ENCODE peak calls at places on chromosomes 3 and 15, in six cellular contexts. S, G, M, Q, D and V are unnamed samples.

GRCh38 chr3:31105011-31105410 is 210.6 kb upstream of the GADL1 start:
- DNase-seq in S (no peak), G (no peak), M (no peak), Q (no peak), D (no peak), V (no peak)

GRCh38 chr15:38702178-38702912 is 137.7 kb upstream of the RASGRP1 start:
- DNase-seq in S (peak; percentile 26), G (peak; percentile 81), M (no peak), Q (no peak), D (no peak), V (no peak)

GRCh38 chr3:188489639-188490405 is 335.9 kb downstream of the LPP start:
- DNase-seq in S (no peak), G (no peak), M (no peak), Q (no peak), D (no peak), V (peak; percentile 7)

GRCh38 chr3:185316740-185317407 is 46.1 kb upstream of the MAP3K13 start:
- DNase-seq in S (peak; percentile 71), G (no peak), M (no peak), Q (no peak), D (no peak), V (peak; percentile 92)

GRCh38 chr3:21835266-21835665 is 84.3 kb upstream of the ZNF385D start:
- DNase-seq in S (no peak), G (no peak), M (no peak), Q (no peak), D (no peak), V (no peak)

GRCh38 chr15:101558217-101558941 is 68.9 kb upstream of the PCSK6 start:
- DNase-seq in S (no peak), G (no peak), M (no peak), Q (no peak), D (no peak), V (peak; percentile 20)

GRCh38 chr15:59953392-59953883 is 50.7 kb upstream of the FOXB1 start:
- DNase-seq in S (no peak), G (no peak), M (no peak), Q (no peak), D (no peak), V (no peak)

GRCh38 chr3:127139601-127140500 is 53.1 kb upstream of the PRR23E start:
- DNase-seq in S (no peak), G (no peak), M (no peak), Q (no peak), D (no peak), V (no peak)

GRCh38 chr3:27451845-27452244 is 32.3 kb downstream of the SLC4A7 start:
- DNase-seq in S (no peak), G (no peak), M (no peak), Q (no peak), D (no peak), V (no peak)

GRCh38 chr15:55742498-55742926 is 440 bp downstream of the PRTG start:
- DNase-seq in S (peak; percentile 53), G (peak; percentile 20), M (peak; percentile 70), Q (peak; percentile 38), D (peak; percentile 37), V (peak; percentile 44)

GRCh38 chr15:82792068-82792467 is 13.8 kb downstream of the FSD2 start:
- DNase-seq in S (no peak), G (no peak), M (no peak), Q (no peak), D (no peak), V (no peak)

GRCh38 chr3:5731100-5731499 is 543.6 kb downstream of the EDEM1 start:
- DNase-seq in S (peak; percentile 4), G (no peak), M (no peak), Q (no peak), D (no peak), V (no peak)

GRCh38 chr3:23807161-23808015 is 1.6 kb downstream of the UBE2E1 start:
- DNase-seq in S (no peak), G (no peak), M (no peak), Q (peak; percentile 15), D (peak; percentile 19), V (peak; percentile 54)

GRCh38 chr3:139120336-139120971 is 75.8 kb upstream of the PRR23C start:
- DNase-seq in S (peak; percentile 20), G (no peak), M (no peak), Q (no peak), D (no peak), V (peak; percentile 68)

GRCh38 chr15:99703603-99704443 is 29.4 kb downstream of the LYSMD4 start:
- DNase-seq in S (peak; percentile 81), G (no peak), M (no peak), Q (peak; percentile 52), D (no peak), V (peak; percentile 91)

GRCh38 chr3:191774485-191774884 is 313.5 kb downstream of the PYDC2 start:
- DNase-seq in S (peak; percentile 81), G (no peak), M (no peak), Q (no peak), D (no peak), V (no peak)

GRCh38 chr3:81684739-81685395 is 76.6 kb downstream of the GBE1 start:
- DNase-seq in S (peak; percentile 38), G (no peak), M (no peak), Q (no peak), D (no peak), V (peak; percentile 33)

GRCh38 chr15:60583946-60584345 is 105.0 kb upstream of the ICE2 start:
- DNase-seq in S (peak; percentile 13), G (no peak), M (no peak), Q (no peak), D (no peak), V (no peak)

GRCh38 chr3:56990295-56991015 is 70.0 kb upstream of the SPATA12 start:
- DNase-seq in S (no peak), G (no peak), M (no peak), Q (no peak), D (no peak), V (no peak)

GRCh38 chr15:90043611-90044010 is 42.5 kb downstream of the ZNF710 start:
- DNase-seq in S (no peak), G (no peak), M (no peak), Q (no peak), D (no peak), V (no peak)

GRCh38 chr3:191236635-191237034 is 37.6 kb downstream of the OSTN start:
- DNase-seq in S (no peak), G (no peak), M (no peak), Q (no peak), D (no peak), V (peak; percentile 9)

GRCh38 chr15:56490461-56490860 is 25.5 kb upstream of the MNS1 start:
- DNase-seq in S (no peak), G (no peak), M (no peak), Q (no peak), D (no peak), V (no peak)

GRCh38 chr3:13223574-13224237 is 150.5 kb upstream of the IQSEC1 start:
- DNase-seq in S (no peak), G (peak; percentile 79), M (no peak), Q (no peak), D (no peak), V (peak; percentile 60)

GRCh38 chr3:66177026-66177425 is 43.8 kb upstream of the SLC25A26 start:
- DNase-seq in S (no peak), G (no peak), M (no peak), Q (peak; percentile 39), D (peak; percentile 40), V (no peak)

GRCh38 chr15:41066516-41066915 is 49.6 kb downstream of the INO80 start:
- DNase-seq in S (no peak), G (no peak), M (no peak), Q (no peak), D (no peak), V (no peak)

GRCh38 chr15:85584791-85585360 is 204.5 kb downstream of the AKAP13 start:
- DNase-seq in S (no peak), G (no peak), M (no peak), Q (no peak), D (no peak), V (no peak)
- H3K4me1 ChIP-seq in S (peaks cover 95% of the 10 kb centered on the region), G (peaks cover 12% of the 10 kb centered on the region), M (peaks cover 85% of the 10 kb centered on the region), Q (peaks cover 66% of the 10 kb centered on the region), D (peaks cover 83% of the 10 kb centered on the region), V (peaks cover 45% of the 10 kb centered on the region)

GRCh38 chr15:85642054-85642692 is 152.6 kb downstream of the KLHL25 start:
- DNase-seq in S (no peak), G (no peak), M (no peak), Q (no peak), D (no peak), V (no peak)
- H3K4me3 ChIP-seq in S (no peak overlapping the region), G (no peak overlapping the region), M (no peak overlapping the region), Q (no peak overlapping the region), D (peak overlapping the region; percentile 15), V (no peak overlapping the region)

GRCh38 chr3:52236424-52236886 is 2.5 kb downstream of the TWF2 start:
- DNase-seq in S (no peak), G (no peak), M (peak; percentile 49), Q (peak; percentile 49), D (no peak), V (no peak)

GRCh38 chr3:52238193-52238760 is 681 bp downstream of the TWF2 start:
- DNase-seq in S (peak; percentile 20), G (no peak), M (no peak), Q (no peak), D (no peak), V (no peak)

GRCh38 chr3:52238761-52239701 is at the start of gene TWF2:
- DNase-seq in S (peak; percentile 59), G (peak; percentile 79), M (peak; percentile 91), Q (peak; percentile 75), D (peak; percentile 88), V (peak; percentile 85)

GRCh38 chr3:52237006-52237658 is 1.8 kb downstream of the TWF2 start:
- DNase-seq in S (no peak), G (no peak), M (peak; percentile 39), Q (no peak), D (no peak), V (no peak)

DNA sequence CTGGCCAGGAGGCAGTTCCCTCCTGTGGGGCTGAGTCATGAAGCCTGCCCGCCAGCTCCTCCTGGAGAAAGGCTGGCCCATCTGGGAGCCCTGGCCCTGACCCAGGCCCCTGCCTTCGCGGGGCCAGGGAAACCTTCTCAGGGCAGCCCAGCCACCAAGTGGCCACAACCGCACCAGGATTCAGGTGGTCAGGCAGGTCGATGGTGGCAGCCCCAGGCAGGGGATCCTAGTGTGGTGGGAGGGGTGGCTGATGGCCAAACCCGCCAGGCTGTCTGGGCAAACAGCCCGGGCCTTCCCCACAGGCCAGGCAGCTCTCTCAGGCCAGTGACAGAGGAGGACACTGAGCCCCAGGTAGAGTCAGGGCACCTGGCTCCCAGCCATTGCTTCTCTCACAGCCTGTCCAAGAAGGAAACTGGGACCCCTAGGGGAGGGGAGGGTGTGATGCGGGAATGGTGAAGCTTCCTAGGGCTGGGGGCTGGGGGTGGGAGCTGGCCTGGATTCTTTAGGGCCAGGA is 1.2 kb downstream of the TWF2 start:
- DNase-seq in S (peak; percentile 70), G (peak; percentile 87), M (peak; percentile 86), Q (peak; percentile 75), D (peak; percentile 78), V (peak; percentile 88)
- TF ChIP-seq CTCF in S (no peak), G (no peak), M (no peak), Q (no peak), D (no peak), V (no peak)

GRCh38 chr15:95944193-95944592 is 386.3 kb upstream of the NR2F2 start:
- DNase-seq in S (no peak), G (no peak), M (no peak), Q (no peak), D (no peak), V (no peak)
- H3K4me1 ChIP-seq in S (no peaks in the 10 kb centered on the region), G (no peaks in the 10 kb centered on the region), M (no peaks in the 10 kb centered on the region), Q (no peaks in the 10 kb centered on the region), D (no peaks in the 10 kb centered on the region), V (peaks cover 11% of the 10 kb centered on the region)

GRCh38 chr15:92161039-92161670 is 232.5 kb upstream of the ST8SIA2 start:
- DNase-seq in S (no peak), G (no peak), M (no peak), Q (no peak), D (no peak), V (no peak)
- H3K4me3 ChIP-seq in S (no peak overlapping the region), G (no peak overlapping the region), M (no peak overlapping the region), Q (no peak overlapping the region), D (no peak overlapping the region), V (no peak overlapping the region)

GRCh38 chr15:91476861-91477260 is 376.6 kb upstream of the SLCO3A1 start:
- DNase-seq in S (no peak), G (no peak), M (no peak), Q (no peak), D (no peak), V (no peak)
- TF ChIP-seq CTCF in S (no peak), G (no peak), M (no peak), Q (no peak), D (no peak), V (no peak)